ENCODE peak calls at places on chromosomes 6 and 20, in six cellular contexts. S, C, V, E, I and U are unnamed samples.
A peak's percentile ranks its signal among the peaks of the same experiment; 100 is the strongest.

GRCh38 chr6:34132486-34133185 is 13.3 kb downstream of the GRM4 start:
- DNase-seq in S (no peak), C (no peak), V (no peak), E (no peak), I (peak; percentile 23), U (no peak)

GRCh38 chr6:133467231-133467981 is 226.2 kb downstream of the EYA4 start:
- DNase-seq in S (no peak), C (no peak), V (no peak), E (no peak), I (no peak), U (no peak)

GRCh38 chr6:132730560-132730959 is 16.7 kb upstream of the VNN1 start:
- DNase-seq in S (no peak), C (no peak), V (no peak), E (no peak), I (peak; percentile 50), U (peak; percentile 81)

GRCh38 chr6:110950443-110950842 is 8.1 kb upstream of the GTF3C6 start:
- DNase-seq in S (no peak), C (no peak), V (no peak), E (no peak), I (no peak), U (no peak)

GRCh38 chr6:107707346-107708270 is 116.5 kb downstream of the SCML4 start:
- DNase-seq in S (no peak), C (no peak), V (no peak), E (no peak), I (no peak), U (peak; percentile 29)

GRCh38 chr6:111972714-111973678 is 80.9 kb upstream of the CCN6 start:
- DNase-seq in S (peak; percentile 22), C (no peak), V (peak; percentile 27), E (peak; percentile 65), I (peak; percentile 93), U (peak; percentile 29)

GRCh38 chr6:106939848-106940247 is 34.7 kb downstream of the CD24 start:
- DNase-seq in S (no peak), C (no peak), V (no peak), E (no peak), I (no peak), U (no peak)

GRCh38 chr6:155521719-155522118 is 66.1 kb upstream of the NOX3 start:
- DNase-seq in S (no peak), C (no peak), V (no peak), E (no peak), I (peak; percentile 35), U (no peak)

GRCh38 chr6:165766457-165766856 is 103.4 kb upstream of the PDE10A start:
- DNase-seq in S (no peak), C (no peak), V (peak; percentile 24), E (no peak), I (no peak), U (no peak)

GRCh38 chr6:165060636-165061190 is 248.7 kb downstream of the C6orf118 start:
- DNase-seq in S (no peak), C (no peak), V (no peak), E (no peak), I (no peak), U (no peak)

GRCh38 chr6:26233608-26234420 is 131.2 kb upstream of the BTN3A2 start:
- DNase-seq in S (peak; percentile 50), C (peak; percentile 79), V (peak; percentile 37), E (peak; percentile 57), I (peak; percentile 60), U (peak; percentile 52)

GRCh38 chr6:1436334-1437306 is 47.2 kb downstream of the FOXF2 start:
- DNase-seq in S (no peak), C (peak; percentile 54), V (peak; percentile 42), E (no peak), I (peak; percentile 62), U (peak; percentile 52)

GRCh38 chr20:35345189-35345588 is 53.0 kb upstream of the FAM83C start:
- DNase-seq in S (no peak), C (no peak), V (no peak), E (no peak), I (no peak), U (no peak)

GRCh38 chr20:50642288-50642803 is 49.0 kb downstream of the RIPOR3 start:
- DNase-seq in S (no peak), C (no peak), V (peak; percentile 66), E (no peak), I (no peak), U (peak; percentile 45)

GRCh38 chr20:9903048-9903651 is 64.3 kb upstream of the PAK5 start:
- DNase-seq in S (no peak), C (no peak), V (no peak), E (no peak), I (no peak), U (no peak)

GRCh38 chr6:119314894-119315272 is 34.7 kb downstream of the MAN1A1 start:
- DNase-seq in S (no peak), C (no peak), V (no peak), E (no peak), I (no peak), U (no peak)

GRCh38 chr6:683742-684440 is 9.0 kb downstream of the EXOC2 start:
- DNase-seq in S (no peak), C (no peak), V (no peak), E (no peak), I (no peak), U (no peak)

GRCh38 chr6:159311618-159312017 is 142.4 kb downstream of the FNDC1 start:
- DNase-seq in S (no peak), C (no peak), V (no peak), E (no peak), I (peak; percentile 21), U (no peak)

GRCh38 chr20:53643031-53643832 is 49.6 kb upstream of the ZNF217 start:
- DNase-seq in S (peak; percentile 39), C (peak; percentile 34), V (no peak), E (no peak), I (peak; percentile 82), U (peak; percentile 73)

DNA sequence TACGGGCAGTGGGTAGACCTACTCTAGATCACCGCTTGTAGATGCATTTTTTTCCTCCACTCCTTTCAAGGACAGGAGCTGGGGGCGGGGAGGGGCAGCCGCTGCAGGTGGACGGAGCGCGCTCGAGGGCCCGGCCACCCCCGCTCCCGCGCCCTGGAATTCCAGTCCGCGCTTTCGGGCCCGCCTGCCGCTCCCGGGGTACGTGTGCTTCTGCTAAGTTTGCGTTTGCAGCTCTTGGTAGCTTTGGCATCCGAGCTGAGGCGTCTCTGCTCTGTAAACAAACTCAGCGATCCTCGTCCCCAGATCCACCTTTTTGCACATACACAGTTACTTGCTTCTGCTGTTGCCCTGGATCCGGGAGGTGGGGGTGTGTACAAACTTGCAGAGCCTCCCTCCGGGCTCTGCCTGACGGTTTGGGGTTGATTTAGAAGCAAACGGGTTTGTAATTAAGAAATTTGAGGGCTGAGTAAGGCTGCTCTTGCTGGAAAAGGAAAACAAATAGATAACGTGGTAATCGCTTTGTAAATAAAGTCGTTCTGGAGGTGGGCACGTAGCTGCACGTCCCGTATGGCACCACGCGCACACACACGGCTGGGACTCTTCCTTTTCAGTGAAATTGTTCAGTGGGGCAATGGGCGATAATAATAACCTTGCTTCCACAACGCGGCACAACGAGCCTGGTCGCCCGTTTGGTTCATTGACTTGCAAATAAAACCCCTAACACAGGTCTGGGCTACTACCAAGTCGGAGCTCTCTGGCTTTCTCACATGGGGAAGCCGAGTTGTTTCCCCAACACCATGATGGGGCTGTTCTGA is 998 bp upstream of the CITED2 start:
- DNase-seq in S (peak; percentile 71), C (peak; percentile 96), V (peak; percentile 89), E (peak; percentile 93), I (peak; percentile 94), U (peak; percentile 85)
- TF ChIP-seq CTCF in S (no peak), C (no peak), V (peak; percentile 9), E (no peak), I (no peak), U (no peak)

GRCh38 chr6:108916026-108916689 is 67.9 kb downstream of the ARMC2 start:
- DNase-seq in S (no peak), C (no peak), V (no peak), E (no peak), I (no peak), U (peak; percentile 67)

GRCh38 chr6:108915258-108915657 is 67.0 kb downstream of the ARMC2 start:
- DNase-seq in S (no peak), C (no peak), V (no peak), E (no peak), I (no peak), U (no peak)

GRCh38 chr6:108922499-108922898 is 74.3 kb downstream of the ARMC2 start:
- DNase-seq in S (no peak), C (no peak), V (no peak), E (no peak), I (no peak), U (no peak)

GRCh38 chr6:108921547-108922331 is 73.5 kb downstream of the ARMC2 start:
- DNase-seq in S (no peak), C (peak; percentile 39), V (no peak), E (peak; percentile 65), I (peak; percentile 56), U (no peak)

DNA sequence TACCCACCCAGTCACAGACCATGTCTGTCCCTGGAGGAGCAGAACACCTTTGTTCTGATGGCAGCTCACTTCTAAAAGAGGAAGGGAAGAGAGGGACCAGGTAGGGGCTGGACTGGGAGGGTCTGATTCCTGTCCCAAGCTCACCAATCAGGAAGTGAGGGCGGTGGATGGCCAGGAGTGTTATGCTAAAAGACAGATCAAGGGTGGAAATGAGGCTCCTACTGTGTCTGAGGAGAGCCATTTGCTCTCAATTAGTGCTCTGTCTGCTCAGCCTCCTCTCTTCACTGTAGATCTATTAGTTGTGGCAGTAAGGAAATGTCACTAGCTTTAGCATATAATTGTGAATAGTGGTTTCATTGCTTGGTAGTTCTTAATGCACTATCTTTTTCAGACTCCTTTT is 72.5 kb downstream of the ARMC2 start:
- DNase-seq in S (no peak), C (no peak), V (no peak), E (no peak), I (no peak), U (no peak)
- H3K27ac ChIP-seq in S (no peak overlapping the region), C (peak overlapping the region; percentile 15), V (no peak overlapping the region), E (peak overlapping the region; percentile 72), I (no peak overlapping the region), U (no peak overlapping the region)

GRCh38 chr20:58816051-58816450 is 34.7 kb downstream of the GNAS-AS1 start:
- DNase-seq in S (no peak), C (no peak), V (no peak), E (no peak), I (no peak), U (no peak)
- H3K27me3 ChIP-seq in S (no peaks in the 10 kb centered on the region), C (no peaks in the 10 kb centered on the region), V (peaks cover 11% of the 10 kb centered on the region), E (no peaks in the 10 kb centered on the region), I (peaks cover 22% of the 10 kb centered on the region), U (peaks cover 50% of the 10 kb centered on the region)

GRCh38 chr20:23151008-23151703 is 65.0 kb upstream of the CD93 start:
- DNase-seq in S (no peak), C (no peak), V (no peak), E (peak; percentile 27), I (no peak), U (no peak)

GRCh38 chr20:23150304-23151007 is 64.3 kb upstream of the CD93 start:
- DNase-seq in S (no peak), C (no peak), V (peak; percentile 6), E (peak; percentile 75), I (no peak), U (no peak)

GRCh38 chr20:23152308-23152892 is 66.3 kb upstream of the CD93 start:
- DNase-seq in S (no peak), C (no peak), V (peak; percentile 89), E (peak; percentile 95), I (no peak), U (no peak)

GRCh38 chr20:23152902-23153301 is 66.8 kb upstream of the CD93 start:
- DNase-seq in S (no peak), C (no peak), V (peak; percentile 3), E (no peak), I (no peak), U (no peak)

DNA sequence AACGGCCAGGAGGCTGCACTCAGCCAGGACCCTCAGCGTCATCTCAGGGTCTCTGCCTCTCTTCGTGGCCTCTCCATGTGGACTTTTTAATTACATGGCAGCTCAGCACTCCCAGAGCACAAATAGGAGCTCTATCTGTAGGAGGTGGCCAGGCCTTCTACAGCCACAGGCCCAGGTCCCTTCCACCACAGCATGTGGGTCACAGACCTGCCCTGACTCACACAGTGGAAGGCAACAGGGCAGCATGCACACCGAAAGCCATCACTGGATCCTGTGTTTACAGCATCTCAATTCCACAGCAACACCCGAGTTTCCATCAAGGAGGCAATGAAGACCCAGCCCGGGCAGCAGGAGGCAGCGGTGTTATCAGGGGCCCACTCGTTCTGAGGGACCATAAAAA is 65.8 kb upstream of the CD93 start:
- DNase-seq in S (no peak), C (no peak), V (peak; percentile 8), E (peak; percentile 62), I (no peak), U (no peak)
- TF ChIP-seq CTCF in S (no peak), C (no peak), V (no peak), E (no peak), I (no peak), U (no peak)